ENCODE peak calls at places on chromosomes 16 and 17, in six cellular contexts. P is neuronal stem cell; C is NCI-H1436; H is cerebellar nuclear complex; O is activated naive CD4-positive, alpha-beta T cell treated with anti-CD3 and anti-CD28 coated beads, Interleukin-2, amount 10 ng/mL, durations not matched to agents 7 days and 5 days; R is NCI-H2171 treated with DMSO at 0.1 percent for 48 hours. I is an unnamed sample.

GRCh38 chr16:14018848-14019247 is 52.3 kb upstream of the MRTFB start:
- DNase-seq in P (no peak), C (no peak), H (no peak), O (no peak), R (no peak), I (no peak)

GRCh38 chr17:81713556-81714411 is 1.7 kb downstream of the SLC25A10 start:
- DNase-seq in P (no peak), C (no peak), H (no peak), O (no peak), R (no peak), I (no peak)

GRCh38 chr17:39678340-39679116 is 9.3 kb downstream of the PGAP3 start:
- DNase-seq in P (no peak), C (no peak), H (no peak), O (no peak), R (no peak), I (no peak)

GRCh38 chr17:81719410-81720266 is 7.6 kb downstream of the SLC25A10 start:
- DNase-seq in P (no peak), C (no peak), H (no peak), O (no peak), R (no peak), I (no peak)

GRCh38 chr17:68061512-68062313 is 26.2 kb downstream of the KPNA2 start:
- DNase-seq in P (no peak), C (no peak), H (no peak), O (no peak), R (no peak), I (no peak)

GRCh38 chr16:47511882-47512281 is 50.8 kb downstream of the PHKB start:
- DNase-seq in P (no peak), C (no peak), H (no peak), O (no peak), R (no peak), I (no peak)

GRCh38 chr16:57999366-57999970 is 1.0 kb downstream of the ZNF319 start:
- DNase-seq in P (no peak), C (no peak), H (no peak), O (peak), R (no peak), I (peak)

GRCh38 chr17:17719966-17720543 is 38.8 kb downstream of the RAI1 start:
- DNase-seq in P (no peak), C (no peak), H (no peak), O (no peak), R (no peak), I (no peak)

GRCh38 chr17:72030067-72030899 is 90.5 kb upstream of the SOX9 start:
- DNase-seq in P (peak), C (peak), H (no peak), O (peak), R (no peak), I (no peak)

GRCh38 chr17:55133583-55133982 is 131.2 kb upstream of the HLF start:
- DNase-seq in P (no peak), C (no peak), H (no peak), O (no peak), R (no peak), I (no peak)

GRCh38 chr17:51035436-51035835 is 85.2 kb downstream of the SPAG9 start:
- DNase-seq in P (peak), C (no peak), H (no peak), O (no peak), R (no peak), I (no peak)

GRCh38 chr17:31696184-31696602 is 162.9 kb downstream of the COPRS start:
- DNase-seq in P (peak), C (no peak), H (peak), O (no peak), R (no peak), I (no peak)

GRCh38 chr17:79457889-79458288 is 153.0 kb downstream of the RBFOX3 start:
- DNase-seq in P (no peak), C (no peak), H (no peak), O (no peak), R (no peak), I (no peak)

GRCh38 chr16:89512453-89512852 is 4.2 kb downstream of the SPG7 start:
- DNase-seq in P (no peak), C (no peak), H (no peak), O (no peak), R (no peak), I (no peak)

GRCh38 chr16:5918553-5919127 is 821.0 kb upstream of the EEF2KMT start:
- DNase-seq in P (no peak), C (no peak), H (no peak), O (no peak), R (no peak), I (no peak)

GRCh38 chr16:30179195-30179594 is 4.2 kb upstream of the CORO1A start:
- DNase-seq in P (no peak), C (no peak), H (no peak), O (no peak), R (no peak), I (no peak)

GRCh38 chr16:9297437-9298113 is 206.1 kb downstream of the HAPSTR1 start:
- DNase-seq in P (no peak), C (no peak), H (no peak), O (no peak), R (no peak), I (no peak)

GRCh38 chr17:13002761-13003453 is 14.9 kb downstream of the ELAC2 start:
- DNase-seq in P (peak), C (peak), H (no peak), O (peak), R (peak), I (peak)

GRCh38 chr17:15343749-15344148 is 2.4 kb upstream of the TEKT3 start:
- DNase-seq in P (no peak), C (no peak), H (no peak), O (no peak), R (no peak), I (no peak)

GRCh38 chr16:88974080-88974479 is 2.9 kb downstream of the CBFA2T3 start:
- DNase-seq in P (no peak), C (no peak), H (no peak), O (no peak), R (no peak), I (no peak)

GRCh38 chr16:49700222-49700927 is 155.5 kb downstream of the ZNF423 start:
- DNase-seq in P (peak), C (no peak), H (no peak), O (no peak), R (peak), I (no peak)

GRCh38 chr17:6286239-6286638 is 148.7 kb downstream of the AIPL1 start:
- DNase-seq in P (no peak), C (no peak), H (no peak), O (no peak), R (no peak), I (no peak)